ENCODE peak calls at places on chromosomes 12 and 14, in ten cellular contexts. Q, M, A, D, I, J, V, Z, F and K are unnamed samples.

GRCh38 chr12:119230804-119231203 is 52.1 kb downstream of the HSPB8 start:
- DNase-seq in M (no peak), A (no peak), F (no peak), Q (no peak), Z (no peak), V (no peak), I (no peak), D (no peak), J (no peak), K (no peak)

GRCh38 chr14:23646648-23647549 is 10.7 kb downstream of the DHRS2 start:
- DNase-seq in M (no peak), D (no peak), Q (no peak), Z (peak), I (no peak), A (no peak), J (no peak), V (no peak), F (no peak), K (peak)

GRCh38 chr14:89000007-89000942 is 175.8 kb downstream of the TTC8 start:
- DNase-seq in M (no peak), Z (no peak), I (peak), D (peak), F (peak), A (peak), V (peak), J (no peak), Q (peak), K (peak)

GRCh38 chr14:66330916-66331315 is 155.3 kb upstream of the CCDC196 start:
- DNase-seq in I (peak), A (no peak), V (peak), M (no peak), D (no peak), J (no peak), Q (no peak), F (peak), Z (peak), K (no peak)

GRCh38 chr12:953776-954175 is 4.3 kb upstream of the RAD52 start:
- DNase-seq in A (no peak), F (peak), J (no peak), M (no peak), Q (no peak), I (peak), Z (no peak), V (peak), D (no peak), K (no peak)

GRCh38 chr14:64983439-64984310 is 3.0 kb upstream of the FNTB start:
- DNase-seq in Z (peak), M (peak), A (peak), I (peak), F (peak), J (no peak), D (no peak), V (peak), Q (peak), K (peak)

GRCh38 chr12:15114501-15114900 is 106.7 kb downstream of the RERG start:
- DNase-seq in D (no peak), Q (no peak), Z (no peak), A (no peak), I (no peak), V (no peak), J (no peak), M (no peak), F (no peak), K (no peak)

GRCh38 chr14:100142073-100143040 is 17.1 kb downstream of the DEGS2 start:
- DNase-seq in V (peak), Q (peak), A (no peak), I (no peak), F (no peak), J (no peak), M (no peak), Z (peak), D (no peak), K (peak)

GRCh38 chr12:44015333-44015941 is 179.6 kb downstream of the TMEM117 start:
- DNase-seq in M (no peak), J (no peak), Z (no peak), I (peak), V (peak), F (peak), A (peak), D (no peak), Q (no peak), K (peak)

GRCh38 chr12:125403145-125403789 is 338.0 kb downstream of the AACS start:
- DNase-seq in Z (peak), J (no peak), M (no peak), A (no peak), D (no peak), Q (no peak), F (peak), V (peak), I (peak), K (peak)

GRCh38 chr12:115185529-115185928 is 501.6 kb upstream of the TBX3 start:
- DNase-seq in Q (no peak), F (peak), V (peak), J (no peak), Z (no peak), A (no peak), I (peak), M (no peak), D (no peak), K (no peak)

GRCh38 chr12:113088971-113089756 is 32.6 kb downstream of the DTX1 start:
- DNase-seq in F (no peak), Z (no peak), D (peak), Q (no peak), A (no peak), V (no peak), J (no peak), M (peak), I (no peak), K (no peak)

GRCh38 chr14:62914025-62914424 is 131.2 kb downstream of the KCNH5 start:
- DNase-seq in M (no peak), D (no peak), V (peak), A (no peak), Q (no peak), I (peak), Z (no peak), F (peak), J (no peak), K (no peak)

GRCh38 chr12:54036620-54037359 is 3.9 kb downstream of the HOXC5 start:
- DNase-seq in D (no peak), Z (no peak), J (no peak), F (no peak), A (peak), I (no peak), V (no peak), M (no peak), Q (no peak), K (peak)

DNA sequence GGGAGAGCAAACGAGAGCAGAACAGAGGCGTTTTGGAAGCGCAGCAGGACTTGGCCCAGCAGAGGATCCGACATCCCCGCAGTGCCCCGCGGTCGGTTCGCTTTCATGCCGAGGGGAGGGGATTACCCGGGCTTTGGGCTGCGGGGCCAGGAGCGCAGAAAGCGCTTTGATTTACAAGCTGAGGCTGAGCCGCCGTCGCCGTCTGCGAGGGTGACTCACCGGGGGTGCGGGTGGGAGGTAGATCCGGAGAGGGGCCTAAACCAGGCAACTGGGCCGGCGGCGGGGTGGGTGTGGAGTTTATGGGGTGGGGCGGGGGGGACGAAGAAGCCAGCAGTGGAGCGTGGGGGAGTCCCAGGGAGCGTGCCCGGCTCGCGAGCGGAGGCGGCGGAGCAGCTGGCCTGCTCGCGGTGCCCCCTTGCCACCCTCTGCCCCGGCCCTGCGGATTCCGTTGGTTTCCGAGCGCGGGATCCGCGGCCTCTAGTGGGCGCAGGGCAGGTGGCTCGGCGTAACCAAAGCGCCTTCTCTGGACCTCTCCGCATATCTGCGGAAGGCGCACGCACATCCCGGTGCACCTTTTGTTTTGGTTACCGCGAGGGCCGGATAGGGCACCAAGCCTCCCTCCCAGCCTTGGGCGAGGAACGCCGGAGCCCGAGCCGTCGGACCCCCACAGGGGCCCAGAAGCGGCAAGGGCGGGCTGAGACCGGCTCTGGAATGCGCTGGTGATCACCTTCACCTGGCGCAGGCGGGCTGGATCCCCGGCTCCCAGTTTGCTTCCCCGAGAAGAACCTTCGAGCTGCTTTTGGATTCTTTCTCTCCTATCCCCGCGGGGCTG is 2.6 kb downstream of the SIX4 start:
- DNase-seq in Q (peak), A (peak), M (peak), V (peak), F (peak), D (peak), Z (peak), I (peak), J (peak), K (peak)
- TF ChIP-seq CTCF in Q (peak), A (peak), M (no peak), V (peak), F (peak), D (no peak), Z (peak), I (peak), J (no peak), K (no peak)

DNA sequence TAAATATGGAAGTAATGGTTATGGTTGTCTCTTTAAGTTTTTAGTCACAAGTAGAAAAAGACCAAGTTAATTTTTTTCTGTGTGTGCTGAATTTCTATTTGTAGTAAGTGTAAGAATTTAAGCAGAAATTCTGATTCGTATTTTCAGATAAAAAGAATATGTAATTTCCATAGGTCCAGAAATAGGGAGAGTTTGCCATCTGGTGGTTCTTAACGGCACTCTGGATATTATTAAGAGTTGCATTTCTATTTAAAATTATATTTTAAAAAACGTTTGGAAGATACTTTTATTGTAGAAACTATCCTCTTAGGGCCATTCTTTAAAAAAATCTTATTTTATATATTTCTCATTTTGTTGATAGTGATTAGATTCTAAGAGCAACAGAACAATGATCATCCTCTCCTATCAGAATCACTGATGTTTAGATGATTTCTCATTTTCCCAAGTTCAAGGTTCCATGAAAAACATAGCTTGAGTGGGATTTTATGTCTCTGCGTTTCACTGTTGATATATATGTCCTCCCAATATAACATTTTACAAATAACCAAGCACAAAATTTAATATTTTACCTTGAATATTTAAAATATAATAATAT is 88.3 kb downstream of the LRRK2 start:
- DNase-seq in A (peak), Z (no peak), D (no peak), J (no peak), M (no peak), I (peak), Q (no peak), V (peak), F (peak), K (peak)
- TF ChIP-seq CTCF in A (peak), Z (peak), D (no peak), J (no peak), M (no peak), I (peak), Q (peak), V (peak), F (peak), K (peak)

DNA sequence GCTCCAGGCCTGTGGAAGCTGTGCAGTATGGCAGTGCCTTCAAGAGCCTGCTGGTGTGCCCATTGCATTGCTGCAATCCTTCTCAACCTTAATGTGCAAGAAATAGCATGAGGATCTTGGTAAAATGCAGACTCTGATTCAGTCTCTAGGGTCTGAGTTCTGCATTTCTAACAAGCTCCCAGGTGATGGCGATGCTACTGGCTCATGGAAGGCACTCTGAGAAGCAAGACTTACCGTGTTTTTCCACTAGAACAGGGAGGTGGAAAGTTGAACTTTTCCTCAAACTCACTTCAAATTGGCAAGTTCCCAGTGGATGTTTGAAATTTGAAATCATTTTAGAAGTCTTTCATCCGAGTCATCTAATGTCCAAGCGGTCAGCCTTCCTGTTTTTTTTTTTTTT is 55.5 kb downstream of the MYRFL start:
- DNase-seq in J (no peak), F (peak), M (no peak), Q (no peak), Z (no peak), D (no peak), I (peak), A (no peak), V (peak), K (no peak)
- TF ChIP-seq CTCF in J (no peak), F (no peak), M (no peak), Q (no peak), Z (no peak), D (no peak), I (peak), A (no peak), V (no peak), K (no peak)

GRCh38 chr14:105398044-105398725 is at the start of gene TEX22:
- DNase-seq in D (peak), Z (peak), A (peak), F (peak), V (peak), Q (peak), J (peak), M (peak), I (peak), K (peak)
- TF ChIP-seq CTCF in D (no peak), Z (no peak), A (no peak), F (no peak), V (peak), Q (no peak), J (no peak), M (no peak), I (peak), K (no peak)

GRCh38 chr14:60775296-60775695 is 40.7 kb downstream of the MNAT1 start:
- DNase-seq in A (no peak), J (no peak), D (no peak), V (peak), Z (peak), I (peak), Q (no peak), F (peak), M (no peak), K (no peak)
- TF ChIP-seq CTCF in A (no peak), J (no peak), D (no peak), V (no peak), Z (no peak), I (no peak), Q (no peak), F (no peak), M (no peak), K (no peak)

GRCh38 chr14:85412756-85413155 is 117.2 kb upstream of the FLRT2 start:
- DNase-seq in Z (no peak), F (no peak), D (no peak), Q (no peak), A (no peak), J (no peak), V (no peak), M (no peak), I (no peak), K (no peak)

GRCh38 chr14:85414142-85414541 is 115.8 kb upstream of the FLRT2 start:
- DNase-seq in M (no peak), F (no peak), D (no peak), Q (no peak), A (no peak), Z (no peak), J (no peak), I (no peak), V (peak), K (no peak)

GRCh38 chr14:85415015-85415712 is 114.8 kb upstream of the FLRT2 start:
- DNase-seq in F (peak), A (peak), I (peak), Q (peak), D (no peak), Z (peak), M (no peak), V (peak), J (no peak), K (no peak)

DNA sequence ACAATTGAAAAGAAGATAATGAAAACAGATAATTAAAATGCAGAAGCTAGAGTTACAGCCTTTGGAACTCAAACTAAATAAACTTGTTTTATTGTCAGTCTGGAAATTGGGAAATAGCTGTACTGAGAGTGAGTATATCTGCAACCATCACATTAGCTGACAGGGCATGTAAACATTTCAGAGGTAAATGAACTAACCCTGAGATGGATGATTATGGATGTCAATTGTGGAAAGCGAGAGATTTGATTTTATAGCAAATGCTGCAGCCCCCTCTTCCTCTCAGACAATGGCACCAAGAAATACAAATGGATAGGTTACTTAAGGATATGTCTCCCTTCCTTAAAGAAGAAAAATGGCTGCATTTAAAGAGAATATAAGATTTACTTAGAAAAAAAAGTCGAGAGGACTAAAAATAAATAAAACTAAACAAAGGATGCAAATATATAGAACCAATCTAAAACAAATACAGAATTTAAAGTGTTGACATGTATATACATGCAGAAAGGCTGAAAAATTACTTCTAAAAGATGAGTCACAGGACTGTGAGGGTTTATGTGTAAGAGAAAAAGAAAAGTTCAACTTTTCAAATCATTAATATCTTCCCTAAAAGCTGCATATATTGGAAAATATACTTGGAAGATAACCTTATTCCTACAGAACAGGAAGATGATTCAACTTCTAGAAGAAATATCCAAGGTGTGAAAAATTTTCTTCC is 120.3 kb upstream of the FLRT2 start:
- DNase-seq in D (no peak), I (no peak), J (no peak), Z (no peak), A (no peak), V (no peak), Q (no peak), F (no peak), M (no peak), K (no peak)
- TF ChIP-seq CTCF in D (no peak), I (no peak), J (no peak), Z (no peak), A (no peak), V (no peak), Q (no peak), F (no peak), M (no peak), K (no peak)

DNA sequence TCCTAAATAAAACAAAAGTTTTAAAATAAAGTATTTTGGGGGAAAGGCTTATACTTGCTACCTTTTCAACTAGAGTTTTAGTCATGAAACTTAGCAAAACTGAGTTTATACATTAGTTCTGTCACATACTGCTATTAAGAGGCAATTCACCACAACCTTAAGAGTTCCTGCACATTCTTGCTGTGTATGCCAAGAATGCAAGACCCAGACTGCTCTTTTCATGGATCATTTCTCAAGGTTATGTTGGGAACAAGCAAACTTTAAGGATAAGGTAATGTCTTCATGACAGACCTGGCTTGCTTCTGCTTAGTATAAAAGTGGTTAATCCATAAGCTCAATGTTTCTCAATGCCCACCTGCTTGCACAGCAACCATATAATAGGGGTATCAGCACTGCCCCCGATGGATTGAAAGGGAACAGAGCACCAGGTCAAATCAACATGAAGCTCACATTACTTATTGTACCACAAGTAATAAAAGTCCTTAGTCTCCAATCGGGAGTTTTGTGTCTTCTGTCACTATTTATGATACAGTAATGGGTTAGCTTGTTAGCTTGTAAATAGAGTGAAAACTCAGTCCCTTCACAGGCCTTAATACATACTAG is 67.6 kb downstream of the KIF21A start:
- DNase-seq in M (no peak), V (no peak), Z (no peak), A (no peak), J (no peak), D (no peak), F (no peak), I (peak), Q (no peak), K (no peak)
- TF ChIP-seq CTCF in M (no peak), V (peak), Z (no peak), A (no peak), J (no peak), D (no peak), F (peak), I (peak), Q (no peak), K (no peak)

GRCh38 chr14:32366256-32366655 is 37.2 kb downstream of the AKAP6 start:
- DNase-seq in A (no peak), Z (no peak), V (peak), Q (no peak), I (peak), M (no peak), J (no peak), F (peak), D (no peak), K (no peak)
- TF ChIP-seq CTCF in A (no peak), Z (no peak), V (peak), Q (no peak), I (peak), M (no peak), J (no peak), F (peak), D (no peak), K (no peak)

GRCh38 chr14:90561031-90561430 is 164.2 kb downstream of the CALM1 start:
- DNase-seq in D (no peak), M (no peak), V (no peak), F (no peak), A (no peak), Z (no peak), J (no peak), Q (no peak), I (no peak), K (no peak)
- TF ChIP-seq CTCF in D (no peak), M (no peak), V (no peak), F (no peak), A (no peak), Z (no peak), J (no peak), Q (no peak), I (no peak), K (no peak)

GRCh38 chr14:28119849-28120248 is 646.7 kb upstream of the FOXG1 start:
- DNase-seq in V (no peak), F (no peak), M (no peak), Z (no peak), J (no peak), Q (no peak), D (no peak), A (no peak), I (no peak), K (no peak)

GRCh38 chr14:28113311-28113710 is 653.3 kb upstream of the FOXG1 start:
- DNase-seq in Z (no peak), I (no peak), J (no peak), F (no peak), M (no peak), Q (no peak), V (no peak), D (no peak), A (no peak), K (no peak)

GRCh38 chr14:28121512-28122297 is 644.9 kb upstream of the FOXG1 start:
- DNase-seq in M (no peak), F (no peak), D (no peak), Z (no peak), V (no peak), I (no peak), Q (no peak), A (no peak), J (no peak), K (no peak)

DNA sequence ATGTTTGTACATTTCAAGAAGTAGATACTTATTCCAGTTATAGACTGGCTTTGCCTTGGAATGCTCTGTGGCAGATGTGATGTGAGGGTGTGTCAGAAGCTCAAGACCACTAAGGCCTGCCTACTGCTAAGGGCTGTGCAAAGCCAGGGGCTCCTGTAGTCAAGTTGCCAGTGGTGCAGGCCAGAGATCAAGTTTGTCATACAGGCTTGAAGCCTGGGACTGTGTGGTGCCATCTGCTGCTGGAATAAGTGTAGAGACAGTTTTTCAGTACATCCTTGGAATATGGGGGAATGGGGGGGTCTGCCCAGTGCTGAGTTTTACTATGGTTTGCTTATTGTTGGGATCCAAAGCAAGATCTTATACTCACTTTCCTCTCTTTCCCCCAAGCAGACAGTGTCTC is 649.9 kb upstream of the FOXG1 start:
- DNase-seq in I (no peak), Z (no peak), V (no peak), F (no peak), J (no peak), Q (no peak), D (no peak), M (no peak), A (no peak), K (no peak)
- TF ChIP-seq CTCF in I (no peak), Z (no peak), V (no peak), F (no peak), J (no peak), Q (no peak), D (no peak), M (no peak), A (no peak), K (no peak)